ENCODE peak calls at places on chromosomes 3 and 15, in six cellular contexts. S is Calu3; A is stimulated activated CD4-positive, alpha-beta T cell treated with anti-CD3 and anti-CD28 coated beads, Interleukin-4, amount 100 ng/mL, for 4 hours; N is LHCN-M2; D is nephron progenitor cell; T is SJCRH30. I is an unnamed sample.

GRCh38 chr3:9909221-9910013 is 6.8 kb downstream of the IL17RE start:
- DNase-seq in S (no peak), A (no peak), N (no peak), D (no peak), T (no peak), I (no peak)

GRCh38 chr3:124033360-124034015 is 41.6 kb upstream of the ROPN1 start:
- DNase-seq in S (no peak), A (peak; percentile 1), N (no peak), D (peak; percentile 65), T (no peak), I (peak; percentile 31)

GRCh38 chr15:35325374-35325941 is 220.5 kb downstream of the DPH6 start:
- DNase-seq in S (no peak), A (no peak), N (no peak), D (no peak), T (no peak), I (no peak)

GRCh38 chr15:44812029-44812517 is 75.7 kb downstream of the TRIM69 start:
- DNase-seq in S (peak; percentile 51), A (no peak), N (no peak), D (no peak), T (no peak), I (no peak)

GRCh38 chr3:46538803-46539442 is 27.2 kb downstream of the LRRC2 start:
- DNase-seq in S (no peak), A (peak; percentile 41), N (peak; percentile 57), D (no peak), T (no peak), I (no peak)

GRCh38 chr3:14550181-14550580 is 10.0 kb upstream of the GRIP2 start:
- DNase-seq in S (no peak), A (no peak), N (no peak), D (no peak), T (no peak), I (no peak)

GRCh38 chr15:85727068-85727467 is 67.7 kb downstream of the KLHL25 start:
- DNase-seq in S (no peak), A (no peak), N (peak; percentile 55), D (no peak), T (no peak), I (peak; percentile 69)

GRCh38 chr3:26712211-26713026 is 89.8 kb downstream of the LRRC3B start:
- DNase-seq in S (peak; percentile 6), A (no peak), N (peak; percentile 10), D (peak; percentile 21), T (peak; percentile 6), I (peak; percentile 36)

I was measured in myocyte.